ENCODE peak calls at places on chromosomes 7 and 10, in six cellular contexts. V, I, G, Q, M and N are unnamed samples. For H3K4me1, the result is how much of the 10 kb centered on the place peaks cover.

GRCh38 chr7:18638594-18639452 is 143.3 kb downstream of the HDAC9 start:
- DNase-seq in V (no peak), M (no peak), I (no peak), G (no peak), Q (no peak), N (no peak)

GRCh38 chr7:134421998-134422397 is 36.9 kb downstream of the AKR1B1 start:
- DNase-seq in Q (no peak), V (no peak), G (no peak), M (no peak), I (no peak), N (no peak)

GRCh38 chr10:49327036-49327813 is 28.3 kb downstream of the C10orf71 start:
- DNase-seq in Q (peak), I (no peak), M (no peak), G (no peak), V (peak), N (no peak)

GRCh38 chr10:78222096-78222790 is 188.6 kb downstream of the RPS24 start:
- DNase-seq in Q (no peak), I (no peak), G (no peak), V (no peak), M (no peak), N (no peak)

GRCh38 chr10:113476673-113477072 is 76.2 kb upstream of the HABP2 start:
- DNase-seq in M (no peak), I (no peak), V (no peak), G (no peak), Q (no peak), N (no peak)

GRCh38 chr10:26805567-26806245 is 55.1 kb downstream of the ABI1 start:
- DNase-seq in V (no peak), M (no peak), Q (no peak), I (no peak), G (no peak), N (no peak)

GRCh38 chr10:124717911-124718734 is 26.1 kb downstream of the FAM53B start:
- DNase-seq in G (peak), V (no peak), M (no peak), I (no peak), Q (no peak), N (no peak)

GRCh38 chr10:78215645-78216044 is 182.0 kb downstream of the RPS24 start:
- DNase-seq in V (no peak), G (no peak), M (peak), I (no peak), Q (peak), N (no peak)

GRCh38 chr7:55532150-55532917 is 40.0 kb downstream of the VOPP1 start:
- DNase-seq in V (no peak), M (no peak), Q (no peak), I (no peak), G (no peak), N (no peak)

GRCh38 chr10:91589015-91589655 is 43.7 kb downstream of the PPP1R3C start:
- DNase-seq in M (no peak), G (no peak), I (no peak), V (no peak), Q (no peak), N (no peak)

GRCh38 chr7:69018200-69018599 is 580.1 kb upstream of the AUTS2 start:
- DNase-seq in G (no peak), I (no peak), M (no peak), V (no peak), Q (no peak), N (no peak)

GRCh38 chr10:95741807-95742528 is 14.0 kb upstream of the ENTPD1 start:
- DNase-seq in I (no peak), V (no peak), Q (no peak), M (peak), G (peak), N (no peak)

GRCh38 chr10:99331207-99331803 is 2.1 kb downstream of the CNNM1 start:
- DNase-seq in I (no peak), G (no peak), V (no peak), M (no peak), Q (no peak), N (no peak)

GRCh38 chr10:93294004-93294403 is 188.1 kb downstream of the MYOF start:
- DNase-seq in V (no peak), G (no peak), Q (no peak), I (no peak), M (no peak), N (no peak)

GRCh38 chr10:132407846-132408278 is 10.9 kb downstream of the PWWP2B start:
- DNase-seq in Q (no peak), I (no peak), G (no peak), V (peak), M (peak), N (peak)

GRCh38 chr10:25578061-25578460 is 356.0 kb upstream of the MYO3A start:
- DNase-seq in Q (no peak), M (no peak), V (no peak), G (no peak), I (no peak), N (no peak)

GRCh38 chr10:79081353-79082034 is 12.7 kb downstream of the ZMIZ1 start:
- DNase-seq in M (no peak), Q (no peak), G (no peak), I (no peak), V (no peak), N (no peak)

GRCh38 chr10:11395581-11396310 is 215.7 kb downstream of the USP6NL start:
- DNase-seq in I (no peak), M (no peak), G (no peak), V (no peak), Q (peak), N (peak)

DNA sequence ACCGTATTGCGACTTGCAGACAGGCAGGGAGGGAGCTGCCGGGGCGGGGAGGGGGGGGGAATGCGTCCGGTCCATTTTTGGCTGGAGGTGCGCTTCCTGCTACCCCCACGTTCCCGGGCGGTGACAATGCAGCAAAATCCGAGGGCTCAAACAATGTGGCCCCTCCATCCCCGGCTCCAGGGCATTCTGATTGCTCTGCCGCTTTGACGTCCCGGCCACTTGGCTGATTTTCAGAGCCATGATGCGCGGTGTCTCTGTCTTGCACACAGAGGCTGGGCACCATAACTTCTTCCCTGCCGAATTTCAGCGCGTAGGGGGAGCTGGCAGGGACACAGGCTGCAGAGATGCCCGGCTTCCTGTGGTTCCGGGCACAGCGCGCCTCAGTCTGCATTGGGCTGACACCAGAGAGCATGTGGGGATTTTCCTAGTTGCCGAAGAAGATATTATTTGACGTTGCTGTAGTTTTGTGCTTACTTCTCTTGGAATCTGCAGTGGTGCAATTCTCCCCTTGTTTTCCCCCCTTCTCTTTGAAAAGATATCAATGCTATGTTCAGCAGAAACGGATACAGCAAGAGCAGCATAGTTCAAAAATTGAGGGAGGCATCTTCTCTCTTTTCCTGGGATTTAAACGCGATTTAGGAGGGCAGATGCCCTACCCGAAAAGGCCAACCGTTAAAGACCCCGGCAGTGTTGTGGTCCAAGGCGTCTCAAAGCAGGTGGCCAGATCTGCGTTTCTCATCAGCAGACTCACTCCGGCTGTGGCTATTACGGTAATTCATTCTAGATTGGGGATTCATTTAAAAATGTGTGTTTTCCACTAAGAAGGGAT is 1.4 kb downstream of the HECW1 start:
- DNase-seq in M (no peak), V (no peak), Q (no peak), G (no peak), I (no peak), N (no peak)
- H3K4me1 ChIP-seq in M (under half), V (under half), Q (under half), G (under half), I (under half), N (under half)

GRCh38 chr7:5692112-5692844 is 89.2 kb downstream of the RNF216 start:
- DNase-seq in M (peak), I (no peak), V (peak), Q (peak), G (no peak), N (peak)
- TF ChIP-seq POLR2AphosphoS5 in M (peak), I (no peak), V (peak), Q (no peak), G (no peak), N (peak)

GRCh38 chr7:16918288-16918895 is 36.6 kb upstream of the AGR3 start:
- DNase-seq in M (no peak), V (peak), G (peak), Q (no peak), I (peak), N (no peak)
- H3K4me3 ChIP-seq in M (no peak), V (no peak), G (no peak), Q (no peak), I (no peak), N (no peak)

DNA sequence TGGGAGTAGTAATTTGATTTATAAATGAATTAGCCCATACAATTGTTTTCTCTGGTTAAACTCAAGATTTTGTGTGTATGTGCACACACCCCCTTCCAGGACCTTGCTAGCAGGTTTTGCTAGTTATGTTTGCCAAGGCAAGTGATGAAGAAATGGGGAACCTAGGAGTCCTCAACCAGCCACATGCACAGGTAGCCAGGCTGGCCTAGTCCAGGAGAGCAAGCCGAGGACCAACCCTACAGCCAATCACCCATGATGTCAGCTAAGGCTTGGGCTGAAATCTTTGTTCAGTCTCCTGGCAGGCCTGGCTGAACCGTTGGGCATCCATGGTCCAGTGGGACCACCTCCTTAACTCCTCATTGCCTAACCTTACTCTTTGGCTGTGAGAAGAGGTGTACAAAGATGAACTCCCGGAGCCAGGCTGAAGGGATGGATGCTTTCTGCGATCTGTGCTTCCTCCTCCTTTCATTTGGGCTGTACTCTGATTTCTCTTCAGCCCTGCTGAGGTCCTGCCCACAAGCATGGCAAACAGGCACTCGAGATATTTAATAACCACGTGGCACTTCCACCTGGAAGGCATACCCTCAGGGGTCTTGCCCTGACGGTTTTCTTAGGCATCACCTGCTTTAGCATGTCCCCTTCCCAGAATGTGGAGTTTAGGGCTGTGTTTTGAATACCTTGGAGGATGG is 22.1 kb downstream of the HNRNPA2B1 start:
- DNase-seq in V (no peak), G (no peak), M (no peak), I (no peak), Q (no peak), N (no peak)
- H3K4me1 ChIP-seq in V (under half), G (under half), M (under half), I (under half), Q (under half), N (under half)

GRCh38 chr7:6266699-6267098 is 5.7 kb downstream of the CYTH3 start:
- DNase-seq in G (no peak), M (no peak), I (no peak), Q (no peak), V (no peak), N (no peak)

GRCh38 chr7:6269527-6269926 is 2.9 kb downstream of the CYTH3 start:
- DNase-seq in M (no peak), I (no peak), Q (no peak), G (no peak), V (no peak), N (no peak)

GRCh38 chr7:6271091-6271658 is 1.2 kb downstream of the CYTH3 start:
- DNase-seq in V (peak), Q (no peak), M (peak), G (no peak), I (no peak), N (peak)

GRCh38 chr7:6268909-6269306 is 3.5 kb downstream of the CYTH3 start:
- DNase-seq in V (peak), I (no peak), G (no peak), Q (no peak), M (no peak), N (no peak)

DNA sequence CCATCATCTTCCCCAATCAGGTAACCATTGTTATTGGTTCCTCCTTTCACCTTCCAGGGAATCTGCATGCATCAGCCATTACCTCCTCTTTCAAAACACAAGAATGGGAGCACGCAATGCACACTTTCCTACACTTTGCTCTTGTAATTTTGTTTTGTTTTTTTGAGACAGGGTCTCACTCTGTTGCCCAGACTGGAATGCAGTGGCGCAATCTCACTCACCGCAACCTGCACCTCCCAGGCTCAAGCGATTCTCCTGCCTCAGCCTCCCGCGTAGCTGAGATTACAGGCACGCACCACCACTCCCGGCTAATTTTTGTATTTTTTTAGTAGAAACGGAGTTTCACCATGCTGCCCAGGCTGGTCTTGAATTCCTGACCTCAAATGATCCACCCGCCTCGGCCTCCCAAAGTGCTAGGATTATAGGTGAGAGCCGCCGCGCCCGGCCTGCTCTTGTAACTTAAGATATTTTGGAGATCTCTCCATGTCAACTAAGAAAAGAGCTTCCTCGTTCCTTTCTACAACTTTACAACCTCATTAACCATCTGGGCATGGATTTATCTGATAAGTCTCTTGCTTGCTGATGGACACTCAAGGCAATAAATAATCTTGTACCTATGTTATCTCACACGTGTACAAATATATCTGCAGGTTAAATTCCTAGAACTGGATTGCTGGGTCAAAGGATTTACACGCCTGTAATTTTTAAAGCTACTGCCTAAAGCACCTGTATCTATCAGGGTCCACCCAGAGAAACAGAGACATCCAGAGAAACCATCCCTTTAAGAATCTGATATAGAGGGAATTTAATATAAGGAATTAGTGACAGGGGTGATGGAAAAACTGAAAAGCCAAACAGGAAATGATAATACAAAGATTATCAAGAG is 4.2 kb downstream of the CYTH3 start:
- DNase-seq in I (no peak), G (no peak), Q (no peak), V (no peak), M (no peak), N (no peak)
- TF ChIP-seq POLR2AphosphoS5 in I (no peak), G (no peak), Q (no peak), V (no peak), M (no peak), N (no peak)